ENCODE peak calls at places on chromosomes 4 and X, in nine cellular contexts. One of them, this sample, is unnamed.
A peak's percentile ranks its signal among the peaks of the same experiment; 100 is the strongest.

GRCh38 chrX:13900351-13900750 is 83.5 kb upstream of the GPM6B start:
- DNase-seq in H1: no peak
- DNase-seq in A549: no peak
- DNase-seq in neuronal stem cell: no peak
- DNase-seq in GM23248: no peak
- DNase-seq in fibroblast of lung: no peak
- DNase-seq in HCT116: no peak
- DNase-seq in mammary epithelial cell: no peak
- DNase-seq in endothelial cell of umbilical vein: no peak
- DNase-seq in this sample: no peak

GRCh38 chrX:100928660-100929613 is at the start of gene XKRX:
- DNase-seq in A549: peak; percentile 43
- DNase-seq in H1: peak; percentile 74
- DNase-seq in endothelial cell of umbilical vein: peak; percentile 26
- DNase-seq in GM23248: peak; percentile 53
- DNase-seq in mammary epithelial cell: peak; percentile 39
- DNase-seq in HCT116: peak; percentile 35
- DNase-seq in fibroblast of lung: no peak
- DNase-seq in neuronal stem cell: peak; percentile 18
- DNase-seq in this sample: peak; percentile 66

GRCh38 chr4:71202703-71203102 is 136.1 kb upstream of the SLC4A4 start:
- DNase-seq in HCT116: no peak
- DNase-seq in H1: no peak
- DNase-seq in fibroblast of lung: no peak
- DNase-seq in endothelial cell of umbilical vein: no peak
- DNase-seq in neuronal stem cell: no peak
- DNase-seq in A549: no peak
- DNase-seq in mammary epithelial cell: no peak
- DNase-seq in GM23248: peak; percentile 43
- DNase-seq in this sample: no peak

GRCh38 chr4:88195666-88196365 is 37.4 kb upstream of the ABCG2 start:
- DNase-seq in HCT116: no peak
- DNase-seq in GM23248: no peak
- DNase-seq in H1: peak; percentile 51
- DNase-seq in neuronal stem cell: no peak
- DNase-seq in fibroblast of lung: no peak
- DNase-seq in mammary epithelial cell: no peak
- DNase-seq in A549: no peak
- DNase-seq in endothelial cell of umbilical vein: no peak
- DNase-seq in this sample: peak; percentile 30

GRCh38 chr4:121510260-121510942 is 129.6 kb upstream of the QRFPR start:
- DNase-seq in neuronal stem cell: no peak
- DNase-seq in fibroblast of lung: no peak
- DNase-seq in endothelial cell of umbilical vein: no peak
- DNase-seq in H1: no peak
- DNase-seq in A549: no peak
- DNase-seq in HCT116: no peak
- DNase-seq in mammary epithelial cell: no peak
- DNase-seq in GM23248: no peak
- DNase-seq in this sample: no peak

GRCh38 chrX:147069926-147070325 is 255.4 kb upstream of the CXorf51A start:
- DNase-seq in H1: no peak
- DNase-seq in fibroblast of lung: no peak
- DNase-seq in GM23248: no peak
- DNase-seq in mammary epithelial cell: no peak
- DNase-seq in endothelial cell of umbilical vein: no peak
- DNase-seq in neuronal stem cell: no peak
- DNase-seq in HCT116: no peak
- DNase-seq in A549: no peak
- DNase-seq in this sample: no peak

GRCh38 chr4:168019921-168020320 is 72.4 kb upstream of the ANXA10 start:
- DNase-seq in A549: no peak
- DNase-seq in H1: no peak
- DNase-seq in endothelial cell of umbilical vein: no peak
- DNase-seq in neuronal stem cell: no peak
- DNase-seq in mammary epithelial cell: no peak
- DNase-seq in HCT116: no peak
- DNase-seq in fibroblast of lung: no peak
- DNase-seq in GM23248: no peak
- DNase-seq in this sample: no peak

GRCh38 chr4:116018831-116019230 is 905.4 kb upstream of the NDST4 start:
- DNase-seq in A549: no peak
- DNase-seq in fibroblast of lung: no peak
- DNase-seq in GM23248: no peak
- DNase-seq in endothelial cell of umbilical vein: no peak
- DNase-seq in neuronal stem cell: no peak
- DNase-seq in HCT116: no peak
- DNase-seq in mammary epithelial cell: peak; percentile 71
- DNase-seq in H1: no peak
- DNase-seq in this sample: no peak

GRCh38 chr4:183426507-183426906 is 17.9 kb upstream of the CDKN2AIP start:
- DNase-seq in GM23248: no peak
- DNase-seq in mammary epithelial cell: no peak
- DNase-seq in A549: no peak
- DNase-seq in endothelial cell of umbilical vein: no peak
- DNase-seq in H1: no peak
- DNase-seq in neuronal stem cell: no peak
- DNase-seq in HCT116: no peak
- DNase-seq in fibroblast of lung: no peak
- DNase-seq in this sample: no peak

GRCh38 chrX:136475236-136475635 is 12.5 kb upstream of the BRS3 start:
- DNase-seq in fibroblast of lung: no peak
- DNase-seq in mammary epithelial cell: no peak
- DNase-seq in A549: no peak
- DNase-seq in endothelial cell of umbilical vein: no peak
- DNase-seq in neuronal stem cell: no peak
- DNase-seq in HCT116: no peak
- DNase-seq in H1: no peak
- DNase-seq in GM23248: no peak
- DNase-seq in this sample: no peak

GRCh38 chrX:114889454-114889853 is 128.0 kb downstream of the IL13RA2 start:
- DNase-seq in H1: no peak
- DNase-seq in neuronal stem cell: no peak
- DNase-seq in endothelial cell of umbilical vein: no peak
- DNase-seq in HCT116: no peak
- DNase-seq in mammary epithelial cell: no peak
- DNase-seq in A549: no peak
- DNase-seq in GM23248: peak; percentile 0
- DNase-seq in fibroblast of lung: no peak
- DNase-seq in this sample: no peak

GRCh38 chr4:177393236-177393635 is 49.0 kb downstream of the AGA start:
- DNase-seq in GM23248: no peak
- DNase-seq in neuronal stem cell: no peak
- DNase-seq in H1: no peak
- DNase-seq in HCT116: no peak
- DNase-seq in mammary epithelial cell: no peak
- DNase-seq in endothelial cell of umbilical vein: no peak
- DNase-seq in fibroblast of lung: no peak
- DNase-seq in A549: no peak
- DNase-seq in this sample: no peak

GRCh38 chr4:22970665-22971064 is 277.9 kb downstream of the GBA3 start:
- DNase-seq in neuronal stem cell: no peak
- DNase-seq in mammary epithelial cell: no peak
- DNase-seq in A549: no peak
- DNase-seq in HCT116: no peak
- DNase-seq in fibroblast of lung: no peak
- DNase-seq in endothelial cell of umbilical vein: no peak
- DNase-seq in H1: no peak
- DNase-seq in GM23248: no peak
- DNase-seq in this sample: no peak

GRCh38 chrX:26445288-26445687 is 229.3 kb downstream of the MAGEB5 start:
- DNase-seq in fibroblast of lung: no peak
- DNase-seq in H1: no peak
- DNase-seq in A549: no peak
- DNase-seq in GM23248: no peak
- DNase-seq in endothelial cell of umbilical vein: no peak
- DNase-seq in HCT116: no peak
- DNase-seq in neuronal stem cell: no peak
- DNase-seq in mammary epithelial cell: no peak
- DNase-seq in this sample: no peak

DNA sequence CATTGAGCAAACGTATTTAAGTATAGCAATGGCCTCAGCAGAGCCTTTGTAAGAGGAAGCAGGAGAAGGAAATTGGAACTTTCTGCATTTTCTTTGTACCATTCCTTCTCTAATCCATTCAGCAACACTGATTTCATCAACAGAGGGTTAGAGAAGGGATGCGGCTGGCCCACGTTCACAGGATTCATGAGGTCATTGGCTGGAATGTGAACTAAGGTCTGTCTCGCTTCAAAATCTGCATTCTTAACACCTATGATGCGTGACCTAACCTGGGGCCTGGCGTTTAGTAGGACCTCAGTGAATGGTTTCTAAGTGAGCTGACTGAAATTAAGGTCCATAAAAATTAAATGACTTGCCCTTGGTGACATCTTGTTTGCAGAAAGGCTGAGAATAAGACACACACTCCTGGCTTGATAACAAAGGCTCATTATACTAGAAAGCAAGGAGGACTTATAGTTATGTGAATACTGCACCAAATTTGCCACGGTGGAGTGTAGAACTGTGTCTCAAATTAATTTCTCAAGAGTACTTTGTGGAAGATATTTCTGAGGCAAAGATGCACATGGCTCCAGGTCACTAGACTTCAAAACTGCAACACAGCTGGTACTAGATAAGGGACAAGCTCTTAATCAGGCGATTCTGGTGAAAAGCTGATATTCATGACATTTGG is 25.4 kb downstream of the FGFBP1 start:
- DNase-seq in endothelial cell of umbilical vein: no peak
- DNase-seq in GM23248: peak; percentile 11
- DNase-seq in neuronal stem cell: no peak
- DNase-seq in fibroblast of lung: no peak
- DNase-seq in HCT116: no peak
- DNase-seq in H1: no peak
- DNase-seq in mammary epithelial cell: no peak
- DNase-seq in A549: no peak
- DNase-seq in this sample: no peak
- H3K27ac ChIP-seq in endothelial cell of umbilical vein: peak overlapping the region; percentile 24
- H3K27ac ChIP-seq in GM23248: peak overlapping the region; percentile 57
- H3K27ac ChIP-seq in neuronal stem cell: no peak overlapping the region
- H3K27ac ChIP-seq in fibroblast of lung: no peak overlapping the region
- H3K27ac ChIP-seq in HCT116: no peak overlapping the region
- H3K27ac ChIP-seq in H1: no peak overlapping the region
- H3K27ac ChIP-seq in mammary epithelial cell: peak overlapping the region; percentile 100
- H3K27ac ChIP-seq in A549: peak overlapping the region; percentile 76
- H3K27ac ChIP-seq in this sample: peak overlapping the region; percentile 46

GRCh38 chrX:698246-698645 is 67.7 kb downstream of the SHOX start:
- DNase-seq in A549: no peak
- DNase-seq in HCT116: no peak
- DNase-seq in mammary epithelial cell: no peak
- DNase-seq in neuronal stem cell: no peak
- DNase-seq in endothelial cell of umbilical vein: no peak
- DNase-seq in H1: no peak
- DNase-seq in fibroblast of lung: no peak
- DNase-seq in GM23248: no peak
- DNase-seq in this sample: no peak
- H3K4me2 ChIP-seq in A549: no peak overlapping the region
- H3K4me2 ChIP-seq in HCT116: no peak overlapping the region
- H3K4me2 ChIP-seq in mammary epithelial cell: no peak overlapping the region
- H3K4me2 ChIP-seq in neuronal stem cell: no peak overlapping the region
- H3K4me2 ChIP-seq in endothelial cell of umbilical vein: no peak overlapping the region
- H3K4me2 ChIP-seq in H1: no peak overlapping the region
- H3K4me2 ChIP-seq in fibroblast of lung: no peak overlapping the region
- H3K4me2 ChIP-seq in GM23248: no peak overlapping the region
- H3K4me2 ChIP-seq in this sample: no peak overlapping the region

GRCh38 chrX:154734101-154734781 is 16.6 kb downstream of the GAB3 start:
- DNase-seq in neuronal stem cell: no peak
- DNase-seq in GM23248: peak; percentile 60
- DNase-seq in endothelial cell of umbilical vein: peak; percentile 73
- DNase-seq in H1: no peak
- DNase-seq in fibroblast of lung: peak; percentile 83
- DNase-seq in A549: no peak
- DNase-seq in HCT116: no peak
- DNase-seq in mammary epithelial cell: peak; percentile 77
- DNase-seq in this sample: no peak

GRCh38 chrX:154732421-154733071 is 18.3 kb downstream of the GAB3 start:
- DNase-seq in GM23248: peak; percentile 64
- DNase-seq in endothelial cell of umbilical vein: peak; percentile 52
- DNase-seq in HCT116: no peak
- DNase-seq in A549: no peak
- DNase-seq in neuronal stem cell: no peak
- DNase-seq in mammary epithelial cell: peak; percentile 51
- DNase-seq in H1: no peak
- DNase-seq in fibroblast of lung: no peak
- DNase-seq in this sample: no peak

GRCh38 chrX:154731881-154732280 is 19.0 kb downstream of the GAB3 start:
- DNase-seq in A549: no peak
- DNase-seq in H1: no peak
- DNase-seq in GM23248: peak; percentile 10
- DNase-seq in mammary epithelial cell: no peak
- DNase-seq in neuronal stem cell: no peak
- DNase-seq in endothelial cell of umbilical vein: no peak
- DNase-seq in HCT116: no peak
- DNase-seq in fibroblast of lung: peak; percentile 65
- DNase-seq in this sample: no peak

GRCh38 chrX:154731203-154731602 is 19.7 kb downstream of the GAB3 start:
- DNase-seq in endothelial cell of umbilical vein: no peak
- DNase-seq in HCT116: no peak
- DNase-seq in mammary epithelial cell: no peak
- DNase-seq in fibroblast of lung: no peak
- DNase-seq in neuronal stem cell: no peak
- DNase-seq in H1: no peak
- DNase-seq in GM23248: no peak
- DNase-seq in A549: no peak
- DNase-seq in this sample: no peak

GRCh38 chrX:154733072-154733425 is 17.8 kb downstream of the GAB3 start:
- DNase-seq in neuronal stem cell: no peak
- DNase-seq in GM23248: no peak
- DNase-seq in HCT116: no peak
- DNase-seq in endothelial cell of umbilical vein: no peak
- DNase-seq in A549: no peak
- DNase-seq in mammary epithelial cell: no peak
- DNase-seq in fibroblast of lung: peak; percentile 65
- DNase-seq in H1: no peak
- DNase-seq in this sample: no peak
- H3K9me3 ChIP-seq in neuronal stem cell: no peaks in the 10 kb centered on the region
- H3K9me3 ChIP-seq in GM23248: no peaks in the 10 kb centered on the region
- H3K9me3 ChIP-seq in HCT116: no peaks in the 10 kb centered on the region
- H3K9me3 ChIP-seq in endothelial cell of umbilical vein: no peaks in the 10 kb centered on the region
- H3K9me3 ChIP-seq in A549: no peaks in the 10 kb centered on the region
- H3K9me3 ChIP-seq in mammary epithelial cell: no peaks in the 10 kb centered on the region
- H3K9me3 ChIP-seq in fibroblast of lung: no peaks in the 10 kb centered on the region
- H3K9me3 ChIP-seq in H1: no peaks in the 10 kb centered on the region
- H3K9me3 ChIP-seq in this sample: no peaks in the 10 kb centered on the region

DNA sequence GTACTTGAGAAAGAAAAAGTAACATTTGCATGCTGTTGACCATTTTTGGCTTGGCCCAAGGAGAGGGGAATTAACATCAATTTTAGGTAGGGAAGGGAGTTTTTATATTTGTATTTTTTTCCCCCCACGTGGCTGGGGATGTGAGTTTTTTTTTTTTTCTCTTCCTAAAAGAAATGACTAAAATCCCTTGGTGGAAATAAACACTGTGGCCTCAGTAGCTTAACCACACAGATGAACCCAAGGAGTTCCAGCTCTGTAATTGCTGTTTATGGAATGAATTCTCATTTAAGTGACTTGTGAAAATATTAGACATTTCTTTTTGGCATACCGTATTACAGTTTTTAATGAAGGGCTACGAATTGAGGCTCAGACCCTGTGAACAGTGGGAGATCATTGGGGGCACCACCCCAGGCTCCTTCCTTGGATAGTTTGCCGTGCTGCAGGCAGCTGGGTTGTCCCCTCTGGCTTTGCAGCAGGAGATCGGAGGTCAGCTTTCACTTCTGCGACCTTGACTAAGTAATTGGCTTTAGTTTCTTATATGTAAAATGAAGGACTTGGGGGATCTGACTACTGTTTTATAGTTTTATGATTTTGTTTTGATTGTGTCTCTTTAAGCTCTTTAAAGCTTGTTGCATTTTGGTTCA is 116.2 kb downstream of the ARHGAP10 start:
- DNase-seq in H1: no peak
- DNase-seq in mammary epithelial cell: no peak
- DNase-seq in A549: no peak
- DNase-seq in endothelial cell of umbilical vein: no peak
- DNase-seq in neuronal stem cell: no peak
- DNase-seq in HCT116: no peak
- DNase-seq in fibroblast of lung: peak; percentile 33
- DNase-seq in GM23248: no peak
- DNase-seq in this sample: no peak
- H3K27ac ChIP-seq in H1: no peak overlapping the region
- H3K27ac ChIP-seq in mammary epithelial cell: no peak overlapping the region
- H3K27ac ChIP-seq in A549: no peak overlapping the region
- H3K27ac ChIP-seq in endothelial cell of umbilical vein: no peak overlapping the region
- H3K27ac ChIP-seq in neuronal stem cell: no peak overlapping the region
- H3K27ac ChIP-seq in HCT116: no peak overlapping the region
- H3K27ac ChIP-seq in fibroblast of lung: no peak overlapping the region
- H3K27ac ChIP-seq in GM23248: no peak overlapping the region
- H3K27ac ChIP-seq in this sample: peak overlapping the region; percentile 38